ENCODE peak calls at places on chromosomes 1 and 21, in seven cellular contexts. A, E, K, N, G, Y and T are unnamed samples.

GRCh38 chr1:11132571-11133293 is 33.1 kb upstream of the EXOSC10 start:
- DNase-seq in A (no peak), E (no peak), K (no peak), N (no peak), G (no peak), Y (no peak), T (no peak)

GRCh38 chr1:58515794-58516401 is 30.6 kb downstream of the OMA1 start:
- DNase-seq in A (no peak), E (peak), K (peak), N (peak), G (peak), Y (peak), T (no peak)

GRCh38 chr1:178371236-178371635 is 125.5 kb downstream of the CLEC20A start:
- DNase-seq in A (no peak), E (no peak), K (no peak), N (no peak), G (no peak), Y (peak), T (no peak)

GRCh38 chr1:248152056-248152827 is 7.3 kb downstream of the OR2M5 start:
- DNase-seq in A (no peak), E (no peak), K (no peak), N (peak), G (no peak), Y (no peak), T (no peak)

GRCh38 chr1:110412576-110412975 is 5.1 kb upstream of the LAMTOR5 start:
- DNase-seq in A (peak), E (peak), K (peak), N (peak), G (peak), Y (peak), T (peak)

GRCh38 chr1:92504751-92505692 is 18.3 kb upstream of the GFI1 start:
- DNase-seq in A (no peak), E (no peak), K (no peak), N (no peak), G (no peak), Y (no peak), T (no peak)

GRCh38 chr21:25791321-25791720 is 56.5 kb downstream of the GABPA start:
- DNase-seq in A (no peak), E (peak), K (no peak), N (no peak), G (no peak), Y (no peak), T (no peak)

GRCh38 chr1:56958526-56958925 is 7.3 kb downstream of the C8B start:
- DNase-seq in A (no peak), E (no peak), K (no peak), N (no peak), G (no peak), Y (no peak), T (no peak)

GRCh38 chr1:53448241-53448841 is 10.9 kb upstream of the DMRTB1 start:
- DNase-seq in A (no peak), E (no peak), K (no peak), N (no peak), G (no peak), Y (no peak), T (no peak)

GRCh38 chr1:170695955-170696590 is 32.1 kb downstream of the PRRX1 start:
- DNase-seq in A (no peak), E (no peak), K (no peak), N (no peak), G (no peak), Y (no peak), T (no peak)

GRCh38 chr21:28541371-28542112 is 451.1 kb downstream of the LTN1 start:
- DNase-seq in A (no peak), E (no peak), K (no peak), N (no peak), G (no peak), Y (no peak), T (no peak)

GRCh38 chr1:159058751-159059150 is 17.8 kb downstream of the AIM2 start:
- DNase-seq in A (no peak), E (no peak), K (no peak), N (no peak), G (no peak), Y (no peak), T (no peak)

GRCh38 chr1:15948600-15949452 is 27.1 kb downstream of the ZBTB17 start:
- DNase-seq in A (no peak), E (no peak), K (no peak), N (peak), G (no peak), Y (peak), T (no peak)

GRCh38 chr1:234912541-234913312 is 215.9 kb downstream of the TOMM20 start:
- DNase-seq in A (no peak), E (no peak), K (no peak), N (no peak), G (no peak), Y (no peak), T (no peak)

GRCh38 chr1:201268604-201269151 is 14.6 kb upstream of the PKP1 start:
- DNase-seq in A (no peak), E (peak), K (no peak), N (no peak), G (no peak), Y (no peak), T (no peak)

GRCh38 chr1:53180226-53180625 is 16.4 kb upstream of the CPT2 start:
- DNase-seq in A (no peak), E (no peak), K (no peak), N (no peak), G (no peak), Y (no peak), T (no peak)

GRCh38 chr1:1021010-1021845 is 1.3 kb downstream of the AGRN start:
- DNase-seq in A (no peak), E (no peak), K (no peak), N (no peak), G (no peak), Y (no peak), T (no peak)

GRCh38 chr1:229437443-229437842 is 3.5 kb upstream of the ACTA1 start:
- DNase-seq in A (no peak), E (no peak), K (no peak), N (no peak), G (no peak), Y (no peak), T (no peak)

GRCh38 chr1:183025782-183026774 is 2.9 kb downstream of the LAMC1 start:
- DNase-seq in A (no peak), E (no peak), K (no peak), N (no peak), G (no peak), Y (no peak), T (no peak)

GRCh38 chr1:156591432-156592157 is at the start of gene NAXE:
- DNase-seq in A (peak), E (peak), K (peak), N (peak), G (peak), Y (no peak), T (peak)

GRCh38 chr21:44603109-44603875 is 2.9 kb downstream of the KRTAP10-7 start:
- DNase-seq in A (no peak), E (no peak), K (no peak), N (no peak), G (no peak), Y (no peak), T (no peak)

GRCh38 chr1:16009030-16009460 is 5.0 kb downstream of the SRARP start:
- DNase-seq in A (peak), E (peak), K (peak), N (peak), G (peak), Y (no peak), T (peak)

GRCh38 chr1:39178541-39179431 is 25.7 kb upstream of the MACF1 start:
- DNase-seq in A (no peak), E (peak), K (no peak), N (no peak), G (no peak), Y (no peak), T (no peak)

GRCh38 chr1:99669821-99670220 is 23.9 kb downstream of the PALMD start:
- DNase-seq in A (no peak), E (no peak), K (no peak), N (no peak), G (no peak), Y (no peak), T (no peak)

GRCh38 chr21:38083534-38083933 is 167.3 kb upstream of the KCNJ6 start:
- DNase-seq in A (no peak), E (no peak), K (no peak), N (peak), G (no peak), Y (no peak), T (no peak)

GRCh38 chr1:112298558-112298957 is 97.5 kb upstream of the CTTNBP2NL start:
- DNase-seq in A (no peak), E (peak), K (peak), N (peak), G (peak), Y (peak), T (no peak)

GRCh38 chr1:74811421-74812179 is 78.6 kb downstream of the TYW3 start:
- DNase-seq in A (no peak), E (no peak), K (no peak), N (no peak), G (no peak), Y (no peak), T (no peak)

GRCh38 chr1:39046811-39047210 is 20.7 kb downstream of the NDUFS5 start:
- DNase-seq in A (no peak), E (no peak), K (no peak), N (no peak), G (no peak), Y (no peak), T (no peak)

GRCh38 chr1:212952596-212952995 is 2.3 kb downstream of the VASH2 start:
- DNase-seq in A (no peak), E (no peak), K (no peak), N (no peak), G (no peak), Y (no peak), T (no peak)

GRCh38 chr1:242237051-242237450 is 238.2 kb upstream of the MAP1LC3C start:
- DNase-seq in A (no peak), E (no peak), K (no peak), N (no peak), G (no peak), Y (no peak), T (no peak)

GRCh38 chr21:34916446-34916845 is 132.7 kb downstream of the RUNX1 start:
- DNase-seq in A (no peak), E (no peak), K (no peak), N (no peak), G (no peak), Y (peak), T (no peak)

GRCh38 chr1:115237507-115237906 is 100.5 kb downstream of the NGF start:
- DNase-seq in A (no peak), E (no peak), K (no peak), N (no peak), G (no peak), Y (no peak), T (no peak)

GRCh38 chr1:171251741-171252300 is 3.5 kb downstream of the FMO1 start:
- DNase-seq in A (no peak), E (no peak), K (no peak), N (peak), G (no peak), Y (no peak), T (no peak)

GRCh38 chr1:247487057-247487456 is 29.2 kb upstream of the OR2B11 start:
- DNase-seq in A (no peak), E (peak), K (peak), N (peak), G (peak), Y (no peak), T (no peak)

GRCh38 chr1:24416666-24417391 is 1.2 kb downstream of the NIPAL3 start:
- DNase-seq in A (no peak), E (peak), K (no peak), N (peak), G (no peak), Y (peak), T (no peak)

GRCh38 chr1:232904566-232904965 is 45.8 kb upstream of the NTPCR start:
- DNase-seq in A (no peak), E (peak), K (no peak), N (peak), G (no peak), Y (no peak), T (no peak)

GRCh38 chr1:42334240-42335049 is 590 bp downstream of the FOXJ3 start:
- DNase-seq in A (peak), E (peak), K (peak), N (peak), G (peak), Y (no peak), T (no peak)

GRCh38 chr1:15028117-15028516 is 125.4 kb upstream of the TMEM51 start:
- DNase-seq in A (peak), E (no peak), K (no peak), N (no peak), G (no peak), Y (peak), T (no peak)